ENCODE peak calls at places on chromosomes 16 and 17, in four cellular contexts. J is esophagus squamous epithelium, W is hepatocyte, I is cardiac muscle cell. K is an unnamed sample. For H3K4me1 and H3K36me3, the result is how much of the 10 kb centered on the place peaks cover.

GRCh38 chr17:48427598-48427997 is 2.4 kb downstream of the SKAP1 start:
- DNase-seq in W (no peak), I (no peak), J (no peak), K (no peak)

GRCh38 chr17:30170415-30170987 is 53.9 kb downstream of the NSRP1 start:
- DNase-seq in I (no peak), J (no peak), W (no peak), K (no peak)

GRCh38 chr16:75443301-75443700 is 10.0 kb upstream of the CFDP1 start:
- DNase-seq in J (no peak), W (no peak), I (peak), K (no peak)

GRCh38 chr17:1871743-1872142 is 41.9 kb downstream of the RPA1 start:
- DNase-seq in W (no peak), I (no peak), J (no peak), K (no peak)

GRCh38 chr16:86809458-86809955 is 231.2 kb downstream of the FOXL1 start:
- DNase-seq in W (no peak), J (no peak), I (peak), K (no peak)

GRCh38 chr17:82613283-82614094 is 34.8 kb downstream of the WDR45B start:
- DNase-seq in J (no peak), I (no peak), W (no peak), K (no peak)

GRCh38 chr17:47229535-47230443 is 20.6 kb downstream of the MYL4 start:
- DNase-seq in J (no peak), W (peak), I (peak), K (peak)

GRCh38 chr17:2749784-2750181 is 331 bp upstream of the CCDC92B start:
- DNase-seq in W (peak), I (peak), J (no peak), K (no peak)

GRCh38 chr16:85416267-85417109 is 196.6 kb upstream of the GSE1 start:
- DNase-seq in J (no peak), I (peak), W (peak), K (peak)

GRCh38 chr16:17970816-17971291 is 365.7 kb downstream of the NPIPA8 start:
- DNase-seq in W (no peak), J (no peak), I (no peak), K (no peak)

GRCh38 chr16:68369168-68369567 is 58.3 kb downstream of the PRMT7 start:
- DNase-seq in J (no peak), W (no peak), I (no peak), K (no peak)

GRCh38 chr17:81308161-81308560 is 13.1 kb upstream of the SLC38A10 start:
- DNase-seq in W (no peak), I (no peak), J (no peak), K (no peak)
- H3K4me1 ChIP-seq in W (under half), I (under half), J (under half), K (under half)

DNA sequence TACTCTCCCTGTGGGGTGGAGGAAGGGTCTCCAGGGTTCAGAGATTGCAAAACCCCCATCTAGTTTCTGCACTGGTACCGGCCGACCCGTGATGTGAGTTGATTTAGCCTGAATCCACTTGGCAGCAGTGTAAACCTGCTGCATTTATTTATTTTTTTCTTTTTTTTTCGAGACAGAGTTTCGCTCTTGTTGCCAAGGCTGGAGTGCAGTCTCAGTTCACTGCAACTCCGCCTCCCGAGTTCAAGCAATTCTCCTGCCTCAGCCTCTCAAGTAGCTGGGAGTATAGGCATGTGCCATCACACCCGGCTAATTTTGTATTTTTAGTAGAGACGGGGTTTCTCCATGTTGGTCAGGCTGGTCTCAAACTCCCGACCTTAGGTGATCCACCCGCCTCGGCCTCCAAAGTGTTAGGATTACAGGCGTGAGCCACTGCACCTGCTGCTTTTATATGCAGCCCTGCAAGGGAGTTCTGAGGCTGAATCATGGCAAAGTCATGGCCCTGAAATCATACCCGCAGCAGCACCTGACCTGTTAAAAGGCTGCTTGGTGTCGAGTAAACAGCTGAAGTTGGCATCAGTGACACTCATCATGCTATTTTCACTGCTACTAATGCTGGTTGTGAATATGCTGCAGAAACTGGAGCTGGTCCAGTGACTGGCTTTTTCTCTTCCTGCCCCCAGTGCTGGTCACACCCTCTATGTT is 21.4 kb downstream of the DEXI start:
- DNase-seq in W (no peak), J (no peak), I (no peak), K (no peak)
- H3K36me3 ChIP-seq in W (under half), J (under half), I (under half), K (under half)

GRCh38 chr17:43664096-43664495 is 2.4 kb upstream of the MEOX1 start:
- DNase-seq in I (no peak), W (no peak), J (no peak), K (no peak)

GRCh38 chr17:43667506-43668438 is 6.0 kb upstream of the MEOX1 start:
- DNase-seq in J (no peak), I (no peak), W (peak), K (no peak)

GRCh38 chr17:43663383-43663782 is 1.7 kb upstream of the MEOX1 start:
- DNase-seq in I (no peak), J (no peak), W (no peak), K (no peak)

GRCh38 chr17:43665038-43665386 is 3.3 kb upstream of the MEOX1 start:
- DNase-seq in J (no peak), W (peak), I (no peak), K (no peak)

DNA sequence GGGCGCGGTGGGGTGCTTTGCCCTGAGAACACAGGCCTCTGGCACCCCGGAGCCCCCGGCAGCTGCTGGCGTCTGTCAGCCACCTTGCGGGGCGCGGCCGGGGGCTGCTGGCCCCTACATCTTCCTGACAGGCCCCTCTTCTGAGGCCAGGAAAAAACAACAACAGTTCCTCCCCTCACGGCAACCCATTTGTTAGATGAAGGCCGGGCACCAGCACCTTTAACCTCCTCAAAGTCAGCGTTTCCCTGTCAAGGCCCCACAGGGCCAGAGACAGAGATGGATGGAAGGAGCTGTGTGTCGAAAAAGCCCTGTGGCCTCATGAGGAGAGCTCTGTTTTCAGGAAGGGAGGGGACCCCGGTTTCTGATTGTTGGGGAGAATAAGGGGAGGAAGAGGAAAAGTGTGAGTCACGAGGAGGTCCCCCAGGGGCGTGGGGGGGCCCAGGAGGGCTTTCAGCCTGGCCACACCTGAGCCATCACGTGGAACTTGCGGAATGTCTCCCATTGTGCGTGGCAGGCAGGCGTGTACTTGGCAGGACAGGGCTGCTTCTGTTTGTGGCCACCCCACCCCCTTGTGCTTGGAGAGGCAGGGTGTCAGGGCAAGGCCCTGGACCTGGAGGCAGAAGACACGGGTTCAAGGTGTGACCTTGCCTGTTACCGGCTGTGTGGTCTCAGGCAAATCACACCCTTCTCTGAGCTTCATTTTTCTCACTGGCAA is 3.8 kb upstream of the MEOX1 start:
- DNase-seq in W (no peak), I (no peak), J (no peak), K (no peak)
- H3K27ac ChIP-seq in W (peak), I (no peak), J (peak), K (peak)

GRCh38 chr16:57773680-57774295 is 28.5 kb downstream of the KIFC3 start:
- DNase-seq in I (no peak), J (no peak), W (no peak), K (no peak)

GRCh38 chr16:57773019-57773418 is 29.3 kb downstream of the KIFC3 start:
- DNase-seq in J (no peak), W (no peak), I (no peak), K (no peak)

GRCh38 chr16:57771141-57771785 is 31.0 kb downstream of the KIFC3 start:
- DNase-seq in I (no peak), J (no peak), W (no peak), K (no peak)

GRCh38 chr16:57775661-57776469 is 26.4 kb downstream of the KIFC3 start:
- DNase-seq in W (peak), I (peak), J (no peak), K (no peak)

DNA sequence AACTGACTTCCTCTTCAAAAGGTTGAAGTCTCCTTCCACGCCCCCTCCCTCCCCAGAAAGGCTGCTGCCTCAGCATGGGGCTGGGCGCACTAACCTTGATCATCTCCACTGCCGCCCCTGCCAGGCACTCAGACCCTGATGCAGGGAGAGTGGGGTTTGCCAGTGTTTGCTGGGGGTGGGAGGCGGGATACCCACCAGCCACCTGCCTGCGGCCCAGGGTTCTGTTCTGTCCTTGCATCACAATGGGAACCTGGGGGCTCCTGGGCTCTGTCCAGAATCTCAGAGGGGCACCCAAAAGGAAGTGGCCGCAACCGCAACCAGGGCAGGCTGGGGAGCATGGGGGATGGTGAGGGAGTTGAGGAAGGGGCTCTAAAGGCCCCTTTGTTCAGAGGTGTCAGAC is 27.4 kb downstream of the KIFC3 start:
- DNase-seq in J (no peak), W (no peak), I (no peak), K (no peak)
- H3K4me1 ChIP-seq in J (under half), W (under half), I (under half), K (under half)

GRCh38 chr17:62572488-62573469 is 54.7 kb upstream of the MRC2 start:
- DNase-seq in I (peak), J (no peak), W (no peak), K (no peak)

GRCh38 chr17:62576382-62576781 is 51.1 kb upstream of the MRC2 start:
- DNase-seq in I (no peak), W (no peak), J (no peak), K (no peak)

GRCh38 chr17:62578757-62579487 is 48.5 kb upstream of the MRC2 start:
- DNase-seq in I (no peak), J (no peak), W (no peak), K (no peak)

GRCh38 chr17:62573480-62574117 is 53.9 kb upstream of the MRC2 start:
- DNase-seq in W (no peak), I (no peak), J (no peak), K (no peak)
- H3K36me3 ChIP-seq in W (under half), I (half or more), J (under half), K (under half)

GRCh38 chr17:50128441-50129302 is 1.3 kb downstream of the SAMD14 start:
- DNase-seq in J (no peak), I (peak), W (peak), K (no peak)
- H3K27ac ChIP-seq in J (peak), I (no peak), W (peak), K (peak)

DNA sequence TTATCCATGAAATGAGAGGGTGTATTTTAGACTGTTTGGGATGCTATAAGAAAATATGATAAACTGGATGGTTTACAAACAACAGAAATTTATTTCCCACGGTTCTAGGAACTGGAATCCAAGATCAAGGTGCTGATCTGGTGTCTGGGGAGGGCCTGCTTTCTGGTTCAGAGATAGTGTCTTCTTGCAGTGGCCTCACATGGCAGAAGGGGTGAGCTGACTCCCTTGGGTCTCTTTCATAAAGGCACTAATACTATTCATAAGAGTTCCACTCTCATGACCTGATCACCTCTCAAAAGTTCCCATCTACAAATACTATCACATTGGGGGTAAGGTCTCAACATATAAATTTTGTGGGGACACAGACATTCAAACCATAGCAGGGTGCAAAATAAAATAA is 7.9 kb upstream of the AMZ2 start:
- DNase-seq in W (no peak), J (no peak), I (no peak), K (no peak)
- H3K4me1 ChIP-seq in W (under half), J (under half), I (under half), K (under half)

GRCh38 chr17:51385208-51385607 is 124.9 kb downstream of the UTP18 start:
- DNase-seq in W (no peak), I (no peak), J (no peak), K (no peak)
- H3K36me3 ChIP-seq in W (under half), I (under half), J (under half), K (under half)

DNA sequence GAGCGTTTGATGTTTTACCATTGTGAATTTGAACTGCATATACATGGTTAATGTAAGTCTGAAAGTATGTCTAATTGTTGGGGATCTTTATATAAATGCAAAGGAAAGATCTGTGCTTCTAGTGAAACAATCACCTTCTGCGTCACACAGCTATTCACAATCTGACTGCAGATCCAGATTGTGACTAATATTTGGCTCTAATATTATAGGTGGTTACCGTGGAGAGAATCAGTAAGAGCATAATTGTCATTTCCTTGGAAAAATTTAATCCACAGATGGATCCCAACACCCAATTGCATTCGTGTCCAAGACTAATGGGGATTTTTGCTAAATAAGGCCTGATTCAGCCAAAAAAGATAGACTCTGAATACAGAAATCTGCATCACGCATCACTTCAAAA is 2.8 kb upstream of the KCNJ2 start:
- DNase-seq in J (no peak), I (no peak), W (no peak), K (no peak)
- H3K27ac ChIP-seq in J (no peak), I (no peak), W (no peak), K (no peak)

GRCh38 chr17:40021471-40021961 is 6.3 kb downstream of the CSF3 start:
- DNase-seq in W (no peak), J (no peak), I (peak), K (no peak)
- H3K4me1 ChIP-seq in W (under half), J (under half), I (under half), K (under half)